ENCODE peak calls at places on chromosomes 5 and 9, in ten cellular contexts. S is adrenal gland; K is progenitor cell of endocrine pancreas; Q is A673; F is nephron progenitor cell; P is CD8-positive, alpha-beta T cell; O is uterus; Y is tibial nerve; J is dorsolateral prefrontal cortex; D is GM10248. C is an unnamed sample.

GRCh38 chr9:128420651-128421473 is at the start of gene CERCAM:
- DNase-seq in S (no peak), K (peak), Q (peak), F (peak), P (peak), O (peak), Y (peak), J (peak), D (peak), C (no peak)

GRCh38 chr9:99101271-99101670 is 3.6 kb upstream of the TGFBR1 start:
- DNase-seq in S (no peak), K (no peak), Q (no peak), F (no peak), P (no peak), O (no peak), Y (no peak), J (no peak), D (no peak), C (no peak)

GRCh38 chr9:99819123-99819483 is 2.6 kb upstream of the NR4A3 start:
- DNase-seq in S (no peak), K (no peak), Q (no peak), F (no peak), P (no peak), O (no peak), Y (no peak), J (no peak), D (no peak), C (no peak)

GRCh38 chr9:93642961-93643360 is 66.6 kb downstream of the PHF2 start:
- DNase-seq in S (no peak), K (no peak), Q (no peak), F (no peak), P (no peak), O (peak), Y (no peak), J (no peak), D (no peak), C (peak)

GRCh38 chr9:16679327-16679821 is 191.1 kb downstream of the BNC2 start:
- DNase-seq in S (no peak), K (no peak), Q (peak), F (no peak), P (no peak), O (no peak), Y (no peak), J (no peak), D (no peak), C (no peak)

GRCh38 chr5:4372481-4372880 is 767.6 kb upstream of the ADAMTS16 start:
- DNase-seq in S (no peak), K (no peak), Q (no peak), F (no peak), P (no peak), O (no peak), Y (no peak), J (no peak), D (no peak), C (peak)

GRCh38 chr9:110015759-110016158 is 192.2 kb downstream of the C9orf152 start:
- DNase-seq in S (no peak), K (no peak), Q (no peak), F (no peak), P (no peak), O (no peak), Y (no peak), J (no peak), D (no peak), C (peak)

GRCh38 chr5:54120473-54120872 is 189.9 kb downstream of the ARL15 start:
- DNase-seq in S (no peak), K (no peak), Q (no peak), F (no peak), P (no peak), O (no peak), Y (no peak), J (no peak), D (no peak), C (no peak)

GRCh38 chr5:67636850-67637524 is 440.4 kb upstream of the CD180 start:
- DNase-seq in S (no peak), K (no peak), Q (no peak), F (no peak), P (no peak), O (no peak), Y (no peak), J (no peak), D (no peak), C (no peak)

GRCh38 chr5:34895641-34896419 is 19.5 kb downstream of the RAD1 start:
- DNase-seq in S (no peak), K (no peak), Q (no peak), F (no peak), P (no peak), O (no peak), Y (no peak), J (no peak), D (no peak), C (peak)

GRCh38 chr5:16574789-16575785 is 41.7 kb downstream of the RETREG1 start:
- DNase-seq in S (peak), K (no peak), Q (peak), F (no peak), P (no peak), O (no peak), Y (no peak), J (peak), D (no peak), C (peak)

GRCh38 chr5:128667751-128668150 is 129.7 kb upstream of the FBN2 start:
- DNase-seq in S (no peak), K (no peak), Q (no peak), F (no peak), P (no peak), O (no peak), Y (no peak), J (no peak), D (no peak), C (peak)

GRCh38 chr5:133882107-133882695 is 86.2 kb downstream of the C5orf15 start:
- DNase-seq in S (no peak), K (no peak), Q (no peak), F (no peak), P (no peak), O (no peak), Y (no peak), J (no peak), D (no peak), C (no peak)

GRCh38 chr5:167295686-167296015 is 995.8 kb upstream of the WWC1 start:
- DNase-seq in S (no peak), K (no peak), Q (no peak), F (no peak), P (no peak), O (no peak), Y (no peak), J (no peak), D (no peak), C (no peak)

GRCh38 chr5:135834639-135835529 is at the start of gene SLC25A48:
- DNase-seq in S (no peak), K (peak), Q (peak), F (peak), P (no peak), O (no peak), Y (no peak), J (peak), D (peak), C (no peak)

GRCh38 chr9:72292184-72292787 is 72.7 kb downstream of the ZFAND5 start:
- DNase-seq in S (no peak), K (no peak), Q (peak), F (no peak), P (no peak), O (no peak), Y (no peak), J (no peak), D (peak), C (peak)

GRCh38 chr5:157640406-157640805 is 11.8 kb downstream of the SOX30 start:
- DNase-seq in S (no peak), K (no peak), Q (no peak), F (no peak), P (no peak), O (no peak), Y (no peak), J (no peak), D (no peak), C (no peak)

GRCh38 chr9:13049223-13049622 is 230.3 kb downstream of the MPDZ start:
- DNase-seq in S (no peak), K (no peak), Q (peak), F (no peak), P (no peak), O (no peak), Y (no peak), J (no peak), D (no peak), C (no peak)

GRCh38 chr9:85064811-85065371 is 395.4 kb downstream of the NTRK2 start:
- DNase-seq in S (no peak), K (no peak), Q (no peak), F (no peak), P (no peak), O (no peak), Y (no peak), J (no peak), D (no peak), C (no peak)

GRCh38 chr9:129383415-129384088 is 205.5 kb upstream of the IER5L start:
- DNase-seq in S (peak), K (no peak), Q (peak), F (peak), P (peak), O (peak), Y (peak), J (peak), D (peak), C (peak)

GRCh38 chr5:68962632-68963484 is 131.0 kb upstream of the SLC30A5 start:
- DNase-seq in S (peak), K (peak), Q (peak), F (peak), P (no peak), O (peak), Y (peak), J (peak), D (peak), C (peak)

GRCh38 chr5:7329712-7330111 is 66.2 kb upstream of the ADCY2 start:
- DNase-seq in S (no peak), K (no peak), Q (no peak), F (no peak), P (no peak), O (no peak), Y (no peak), J (no peak), D (no peak), C (no peak)

GRCh38 chr5:37940931-37941623 is 101.2 kb upstream of the GDNF start:
- DNase-seq in S (no peak), K (no peak), Q (no peak), F (no peak), P (no peak), O (no peak), Y (no peak), J (no peak), D (no peak), C (peak)

DNA sequence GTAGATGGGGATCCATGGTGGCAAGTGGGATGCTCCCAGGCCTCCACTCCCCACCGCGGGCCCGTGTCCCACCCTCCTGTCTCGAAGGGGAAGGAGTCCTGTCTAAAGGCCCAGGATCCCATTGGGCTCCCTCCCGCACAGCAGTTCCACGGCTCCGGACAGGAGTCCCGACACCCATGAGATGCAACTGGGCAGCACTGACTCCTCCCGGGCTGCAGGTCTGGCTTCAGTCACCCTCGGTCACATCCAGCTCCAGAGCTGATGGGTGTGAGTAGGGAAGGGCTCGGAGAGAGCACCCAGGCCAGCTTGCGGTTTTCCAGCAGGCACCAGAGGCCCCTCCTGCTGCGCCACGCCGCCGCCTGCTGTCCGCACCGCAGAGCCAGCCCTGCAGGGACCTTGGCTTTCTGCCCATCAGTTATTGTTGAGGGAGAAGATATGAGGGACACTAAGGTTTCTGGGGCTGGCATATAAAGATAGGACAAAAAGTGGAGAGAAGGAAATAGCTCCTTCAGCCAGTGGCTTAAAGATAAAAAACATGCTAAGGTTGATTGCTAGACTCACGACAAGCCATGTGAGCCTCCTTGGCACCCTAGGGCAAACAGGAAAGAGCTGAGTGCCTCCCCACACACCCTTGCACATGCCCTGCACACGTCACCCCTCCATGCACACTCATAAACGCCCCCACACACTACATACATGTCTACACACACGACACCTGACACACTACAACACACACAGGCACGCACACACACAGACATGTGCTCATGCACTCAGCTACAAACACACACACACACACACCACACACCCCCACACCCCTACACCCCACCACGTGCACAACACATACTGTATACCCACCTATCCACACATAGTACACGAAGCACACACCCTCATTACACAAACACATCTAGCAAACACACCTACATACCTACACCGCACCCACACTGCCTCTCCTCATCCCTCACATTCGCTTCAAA is 79.0 kb downstream of the AK8 start:
- DNase-seq in S (peak), K (no peak), Q (peak), F (no peak), P (no peak), O (no peak), Y (peak), J (no peak), D (no peak), C (no peak)
- TF ChIP-seq CTCF in S (no peak), K (no peak), Q (peak), F (no peak), P (no peak), O (no peak), Y (peak), J (no peak), D (no peak), C (no peak)

DNA sequence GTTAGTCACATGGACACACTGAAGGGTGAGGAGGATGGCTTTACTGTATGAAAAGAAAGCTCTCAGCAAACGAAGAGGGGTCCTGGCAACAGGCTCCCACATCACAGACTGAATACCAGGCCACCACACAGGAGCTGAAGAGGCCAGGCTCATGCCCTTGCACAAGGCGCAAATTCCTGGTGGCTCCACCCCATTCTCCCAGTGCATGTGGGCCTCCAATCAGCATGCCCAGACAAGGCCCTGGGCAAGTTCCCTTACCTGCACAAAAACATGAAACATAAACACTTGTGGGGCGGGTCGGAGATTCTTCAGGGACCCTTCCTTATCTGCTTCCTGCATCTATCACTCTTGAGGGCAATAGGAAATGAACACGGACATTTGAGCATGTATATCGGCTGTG is 935.8 kb upstream of the EDIL3 start:
- DNase-seq in S (no peak), K (no peak), Q (no peak), F (no peak), P (no peak), O (no peak), Y (no peak), J (no peak), D (no peak), C (no peak)
- TF ChIP-seq CTCF in S (no peak), K (no peak), Q (no peak), F (no peak), P (no peak), O (no peak), Y (no peak), J (no peak), D (no peak), C (no peak)

GRCh38 chr5:61933787-61934626 is 372.0 kb upstream of the KIF2A start:
- DNase-seq in S (peak), K (peak), Q (peak), F (peak), P (no peak), O (no peak), Y (no peak), J (peak), D (peak), C (peak)
- TF ChIP-seq CTCF in S (peak), K (peak), Q (peak), F (peak), P (no peak), O (peak), Y (peak), J (peak), D (peak), C (peak)

GRCh38 chr9:82188817-82189216 is 200.2 kb downstream of the SPATA31D1 start:
- DNase-seq in S (no peak), K (no peak), Q (no peak), F (no peak), P (no peak), O (no peak), Y (no peak), J (no peak), D (no peak), C (peak)
- TF ChIP-seq CTCF in S (no peak), K (no peak), Q (no peak), F (no peak), P (no peak), O (no peak), Y (no peak), J (no peak), D (no peak), C (no peak)

DNA sequence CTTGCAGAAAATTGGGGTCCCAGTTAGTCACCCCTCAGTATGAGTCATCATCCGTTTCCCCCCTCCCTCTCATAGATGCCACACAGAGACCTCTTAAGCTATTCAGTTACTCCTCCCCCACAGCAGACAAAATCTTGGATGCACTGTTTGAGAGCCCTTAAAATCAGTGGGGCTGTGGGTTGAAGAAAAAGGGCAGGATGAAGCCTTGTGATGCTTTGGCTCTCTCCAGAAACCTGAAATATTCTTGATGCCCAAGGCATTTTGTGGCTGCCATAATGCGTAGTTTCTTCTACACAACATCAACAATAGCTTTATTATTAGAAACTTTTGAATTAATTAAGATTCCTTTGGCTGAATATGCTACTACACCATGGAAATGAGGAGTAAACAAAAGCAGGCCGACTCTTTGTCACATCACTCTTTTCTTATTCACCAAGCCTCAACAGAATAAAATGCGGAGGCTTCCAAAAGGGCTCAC is 133.8 kb downstream of the MRPS30 start:
- DNase-seq in S (no peak), K (no peak), Q (peak), F (no peak), P (no peak), O (no peak), Y (no peak), J (no peak), D (no peak), C (no peak)
- TF ChIP-seq CTCF in S (no peak), K (no peak), Q (no peak), F (no peak), P (no peak), O (no peak), Y (no peak), J (no peak), D (no peak), C (no peak)

DNA sequence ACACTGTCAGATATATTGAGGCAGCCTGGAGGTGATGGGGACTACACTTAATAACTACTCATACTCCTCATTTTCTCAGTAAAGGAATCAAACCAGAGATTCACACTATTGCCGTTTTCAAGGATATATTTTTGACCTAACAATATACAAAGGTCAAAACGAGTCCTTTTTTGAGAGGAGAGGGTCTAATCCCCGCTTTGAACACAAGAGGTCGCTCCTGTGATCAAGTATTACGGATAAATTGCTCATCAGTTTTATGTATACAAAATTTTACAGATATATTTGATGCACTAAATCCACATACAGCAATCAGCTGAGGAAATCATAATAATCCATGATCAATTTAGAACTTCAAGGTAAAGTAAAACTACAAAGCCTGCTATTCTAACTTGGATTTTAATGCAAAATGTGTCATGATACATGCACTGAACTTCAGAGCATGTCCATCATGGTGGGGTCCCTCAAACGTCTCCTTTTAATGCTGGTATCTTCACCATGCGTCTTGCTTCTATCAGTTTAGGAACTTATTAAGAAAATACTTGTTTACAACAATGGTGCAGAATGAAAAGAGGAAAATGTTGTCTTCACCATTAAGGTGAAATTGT is 2.5 kb upstream of the ISL1 start:
- DNase-seq in S (no peak), K (no peak), Q (peak), F (peak), P (no peak), O (no peak), Y (no peak), J (no peak), D (no peak), C (peak)
- TF ChIP-seq CTCF in S (peak), K (peak), Q (peak), F (peak), P (no peak), O (no peak), Y (no peak), J (peak), D (peak), C (peak)

DNA sequence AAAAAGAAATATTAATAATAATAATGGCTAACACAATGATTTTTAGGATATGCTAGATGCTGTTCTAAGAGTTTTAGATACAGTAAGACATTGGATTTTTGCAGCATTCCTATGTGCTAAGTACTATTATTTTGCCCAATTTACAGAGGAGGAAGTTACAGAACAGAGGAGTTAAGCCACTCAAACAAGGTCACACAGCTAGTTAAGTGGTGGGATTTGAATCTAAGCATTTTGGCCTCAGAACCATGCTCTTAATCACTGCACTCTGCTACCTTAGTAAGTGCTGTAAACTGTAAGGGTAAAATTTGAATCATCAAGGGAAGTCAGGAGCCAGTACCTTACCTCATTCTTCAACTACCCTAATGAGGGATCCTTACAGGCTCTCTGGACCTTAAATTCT is 25.4 kb downstream of the RPS23 start:
- DNase-seq in S (no peak), K (no peak), Q (no peak), F (no peak), P (no peak), O (no peak), Y (no peak), J (no peak), D (no peak), C (no peak)
- TF ChIP-seq CTCF in S (no peak), K (no peak), Q (no peak), F (no peak), P (no peak), O (no peak), Y (no peak), J (no peak), D (no peak), C (no peak)

GRCh38 chr9:1673300-1673699 is 341.8 kb upstream of the SMARCA2 start:
- DNase-seq in S (no peak), K (no peak), Q (no peak), F (no peak), P (no peak), O (no peak), Y (no peak), J (no peak), D (no peak), C (no peak)

DNA sequence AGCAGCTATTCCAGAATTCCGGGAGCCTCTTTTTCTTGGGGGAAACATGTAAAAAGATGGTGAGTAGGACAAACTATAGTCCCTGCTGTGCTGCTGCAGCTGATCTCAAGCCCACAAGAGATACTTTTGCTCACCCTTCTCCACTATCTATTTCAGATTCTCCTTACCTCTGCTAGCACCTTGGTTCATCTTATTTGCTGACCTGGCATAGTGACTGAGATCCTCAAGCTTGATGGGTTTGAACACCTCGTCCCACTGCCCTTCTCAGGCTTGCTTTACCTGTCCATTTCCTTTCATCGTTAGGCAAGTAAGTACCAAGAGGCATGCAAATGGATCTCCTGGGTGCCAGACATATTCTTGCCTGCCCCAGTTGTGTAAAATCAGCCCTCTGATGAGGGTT is 338.4 kb upstream of the SMARCA2 start:
- DNase-seq in S (no peak), K (no peak), Q (no peak), F (no peak), P (no peak), O (no peak), Y (no peak), J (no peak), D (no peak), C (no peak)
- TF ChIP-seq CTCF in S (no peak), K (no peak), Q (no peak), F (no peak), P (no peak), O (no peak), Y (no peak), J (no peak), D (no peak), C (no peak)

GRCh38 chr5:64594601-64595518 is 89.0 kb downstream of the RGS7BP start:
- DNase-seq in S (no peak), K (no peak), Q (peak), F (peak), P (no peak), O (no peak), Y (no peak), J (peak), D (no peak), C (peak)
- TF ChIP-seq CTCF in S (peak), K (peak), Q (peak), F (peak), P (no peak), O (peak), Y (no peak), J (no peak), D (no peak), C (no peak)

C was measured in MCF 10A.